ENCODE peak calls at places on chromosomes 7 and 10, in ten cellular contexts. M is caudate nucleus, N is AG08395, W is left lung, S is islet precursor cell, A is Right ventricle myocardium superior, P is HTR-8/SVneo, J is cardiac muscle cell, Z is sigmoid colon, D is A172. B is an unnamed sample.

GRCh38 chr7:82616059-82616723 is 172.6 kb upstream of the CACNA2D1 start:
- DNase-seq in M (no peak), N (no peak), W (no peak), S (no peak), A (no peak), P (no peak), J (no peak), Z (no peak), D (no peak), B (no peak)

GRCh38 chr7:74228951-74229900 is 19.4 kb downstream of the LAT2 start:
- DNase-seq in M (no peak), N (no peak), W (no peak), S (no peak), A (no peak), P (no peak), J (no peak), Z (no peak), D (no peak), B (no peak)

GRCh38 chr10:71595649-71596048 is 123.9 kb downstream of the C10orf105 start:
- DNase-seq in M (no peak), N (no peak), W (no peak), S (no peak), A (no peak), P (no peak), J (no peak), Z (no peak), D (no peak), B (no peak)

GRCh38 chr10:117541405-117541908 is 1.1 kb upstream of the EMX2 start:
- DNase-seq in M (no peak), N (peak; percentile 87), W (no peak), S (peak; percentile 79), A (no peak), P (no peak), J (peak; percentile 51), Z (no peak), D (no peak), B (no peak)

GRCh38 chr10:11003739-11004515 is 13.7 kb upstream of the CELF2 start:
- DNase-seq in M (no peak), N (no peak), W (no peak), S (no peak), A (no peak), P (no peak), J (no peak), Z (no peak), D (no peak), B (no peak)

GRCh38 chr10:71294856-71295255 is 24.2 kb upstream of the SLC29A3 start:
- DNase-seq in M (no peak), N (no peak), W (no peak), S (no peak), A (peak; percentile 17), P (no peak), J (no peak), Z (no peak), D (no peak), B (no peak)

GRCh38 chr7:143494622-143495021 is 16.9 kb downstream of the TAS2R41 start:
- DNase-seq in M (no peak), N (no peak), W (no peak), S (no peak), A (no peak), P (no peak), J (no peak), Z (no peak), D (no peak), B (no peak)

GRCh38 chr7:95527033-95527775 is 41.5 kb downstream of the ASB4 start:
- DNase-seq in M (peak; percentile 37), N (peak; percentile 76), W (peak; percentile 37), S (peak; percentile 79), A (peak; percentile 39), P (peak; percentile 21), J (peak; percentile 75), Z (peak; percentile 74), D (peak; percentile 68), B (no peak)

GRCh38 chr7:20906791-20907190 is 120.1 kb upstream of the SP8 start:
- DNase-seq in M (no peak), N (no peak), W (no peak), S (no peak), A (no peak), P (no peak), J (no peak), Z (no peak), D (no peak), B (no peak)

GRCh38 chr7:44750921-44751571 is 2.4 kb downstream of the ZMIZ2 start:
- DNase-seq in M (no peak), N (no peak), W (no peak), S (no peak), A (no peak), P (no peak), J (no peak), Z (no peak), D (peak; percentile 62), B (peak; percentile 67)

GRCh38 chr7:68613405-68613804 is 984.9 kb upstream of the AUTS2 start:
- DNase-seq in M (no peak), N (no peak), W (no peak), S (no peak), A (no peak), P (no peak), J (peak; percentile 49), Z (no peak), D (peak; percentile 4), B (no peak)

GRCh38 chr10:132365102-132365501 is 31.9 kb upstream of the PWWP2B start:
- DNase-seq in M (no peak), N (no peak), W (no peak), S (peak; percentile 17), A (peak; percentile 11), P (no peak), J (no peak), Z (peak; percentile 47), D (no peak), B (peak; percentile 26)

GRCh38 chr7:130143986-130144618 is 61.1 kb downstream of the TMEM209 start:
- DNase-seq in M (no peak), N (no peak), W (no peak), S (no peak), A (no peak), P (no peak), J (no peak), Z (no peak), D (peak; percentile 14), B (no peak)

GRCh38 chr10:52807803-52808202 is 35.2 kb upstream of the MBL2 start:
- DNase-seq in M (no peak), N (no peak), W (no peak), S (no peak), A (no peak), P (no peak), J (no peak), Z (no peak), D (no peak), B (no peak)

GRCh38 chr7:39198556-39198955 is 220.8 kb downstream of the POU6F2 start:
- DNase-seq in M (no peak), N (no peak), W (no peak), S (no peak), A (no peak), P (no peak), J (no peak), Z (no peak), D (no peak), B (no peak)

GRCh38 chr7:148711191-148712102 is 12.7 kb downstream of the CUL1 start:
- DNase-seq in M (no peak), N (no peak), W (no peak), S (no peak), A (no peak), P (no peak), J (no peak), Z (no peak), D (no peak), B (no peak)

GRCh38 chr10:14820010-14820774 is 17.6 kb downstream of the CDNF start:
- DNase-seq in M (no peak), N (peak; percentile 74), W (no peak), S (no peak), A (no peak), P (peak; percentile 59), J (peak; percentile 86), Z (no peak), D (peak; percentile 96), B (no peak)

GRCh38 chr7:105024734-105025133 is 10.7 kb downstream of the KMT2E start:
- DNase-seq in M (no peak), N (no peak), W (no peak), S (no peak), A (no peak), P (no peak), J (peak; percentile 44), Z (no peak), D (no peak), B (no peak)

GRCh38 chr7:128811631-128812430 is 18.4 kb upstream of the FLNC start:
- DNase-seq in M (no peak), N (no peak), W (no peak), S (no peak), A (no peak), P (no peak), J (no peak), Z (no peak), D (no peak), B (no peak)

GRCh38 chr10:94217431-94217830 is 145.3 kb downstream of the NOC3L start:
- DNase-seq in M (no peak), N (no peak), W (no peak), S (no peak), A (no peak), P (no peak), J (no peak), Z (no peak), D (no peak), B (no peak)

GRCh38 chr10:30070001-30070759 is 10.8 kb upstream of the JCAD start:
- DNase-seq in M (no peak), N (peak; percentile 40), W (no peak), S (peak; percentile 85), A (no peak), P (no peak), J (peak; percentile 77), Z (no peak), D (peak; percentile 66), B (no peak)

GRCh38 chr10:27514243-27514642 is 10.1 kb downstream of the RAB18 start:
- DNase-seq in M (no peak), N (no peak), W (no peak), S (no peak), A (no peak), P (no peak), J (no peak), Z (no peak), D (no peak), B (no peak)

GRCh38 chr10:110496553-110497437 is 912 bp upstream of the DUSP5 start:
- DNase-seq in M (peak; percentile 40), N (no peak), W (no peak), S (peak; percentile 62), A (no peak), P (no peak), J (no peak), Z (no peak), D (no peak), B (no peak)

GRCh38 chr10:70850097-70850496 is 34.3 kb downstream of the SGPL1 start:
- DNase-seq in M (no peak), N (no peak), W (no peak), S (no peak), A (no peak), P (no peak), J (peak; percentile 43), Z (no peak), D (peak; percentile 16), B (no peak)

GRCh38 chr10:44464503-44464902 is 79.6 kb upstream of the CXCL12 start:
- DNase-seq in M (no peak), N (no peak), W (no peak), S (no peak), A (no peak), P (no peak), J (no peak), Z (no peak), D (no peak), B (no peak)

GRCh38 chr7:127250312-127251047 is 2.3 kb downstream of the GRM8 start:
- DNase-seq in M (no peak), N (no peak), W (no peak), S (no peak), A (no peak), P (peak; percentile 7), J (no peak), Z (no peak), D (no peak), B (no peak)

GRCh38 chr10:73625004-73625883 is 16.0 kb downstream of the MYOZ1 start:
- DNase-seq in M (peak; percentile 45), N (peak; percentile 41), W (no peak), S (peak; percentile 77), A (peak; percentile 54), P (peak; percentile 42), J (peak; percentile 38), Z (peak; percentile 72), D (peak; percentile 49), B (peak; percentile 68)

GRCh38 chr7:107573537-107573936 is 6.5 kb upstream of the BCAP29 start:
- DNase-seq in M (no peak), N (no peak), W (no peak), S (no peak), A (no peak), P (no peak), J (no peak), Z (no peak), D (no peak), B (no peak)